ENCODE peak calls at places on chromosomes 1 and 21, in eight cellular contexts. P is ovary, J is K562, T is IMR-90, D is lower lobe of right lung, S is ascending aorta, G is AG04450, H is heart right ventricle. Q is an unnamed sample.

GRCh38 chr1:149936076-149936991 is at the start of gene MTMR11:
- DNase-seq in P (peak), J (no peak), T (peak), D (no peak), S (no peak), G (no peak), H (no peak), Q (no peak)

GRCh38 chr1:156608981-156609380 is 7.7 kb upstream of the GPATCH4 start:
- DNase-seq in P (no peak), J (peak), T (no peak), D (no peak), S (no peak), G (no peak), H (no peak), Q (no peak)

GRCh38 chr1:113012149-113012548 is 56.2 kb upstream of the SLC16A1 start:
- DNase-seq in P (no peak), J (no peak), T (no peak), D (no peak), S (no peak), G (no peak), H (no peak), Q (no peak)

GRCh38 chr21:38597436-38597835 is 99.2 kb upstream of the ERG start:
- DNase-seq in P (no peak), J (no peak), T (no peak), D (no peak), S (no peak), G (no peak), H (no peak), Q (no peak)

GRCh38 chr1:196180847-196181593 is 427.2 kb downstream of the KCNT2 start:
- DNase-seq in P (no peak), J (peak), T (peak), D (no peak), S (no peak), G (peak), H (no peak), Q (peak)

GRCh38 chr1:24828183-24828886 is 83.1 kb downstream of the CLIC4 start:
- DNase-seq in P (no peak), J (no peak), T (no peak), D (no peak), S (no peak), G (no peak), H (no peak), Q (no peak)

GRCh38 chr1:201119206-201119814 is 7.1 kb upstream of the CACNA1S start:
- DNase-seq in P (no peak), J (peak), T (peak), D (no peak), S (no peak), G (no peak), H (no peak), Q (no peak)

GRCh38 chr1:43763497-43763973 is 56.2 kb downstream of the ST3GAL3 start:
- DNase-seq in P (peak), J (peak), T (peak), D (no peak), S (no peak), G (peak), H (peak), Q (peak)

GRCh38 chr1:161887724-161888287 is 121.7 kb downstream of the ATF6 start:
- DNase-seq in P (no peak), J (no peak), T (no peak), D (no peak), S (no peak), G (no peak), H (no peak), Q (no peak)

GRCh38 chr21:26070822-26071425 is 99.6 kb downstream of the APP start:
- DNase-seq in P (peak), J (no peak), T (peak), D (peak), S (no peak), G (no peak), H (peak), Q (peak)

GRCh38 chr1:81679972-81680371 is 120.8 kb upstream of the ADGRL2 start:
- DNase-seq in P (peak), J (no peak), T (peak), D (no peak), S (no peak), G (no peak), H (no peak), Q (no peak)

GRCh38 chr21:43981871-43982210 is 30.3 kb upstream of the TRAPPC10 start:
- DNase-seq in P (no peak), J (no peak), T (no peak), D (no peak), S (no peak), G (no peak), H (no peak), Q (no peak)

GRCh38 chr1:182608850-182609610 is 4.8 kb upstream of the RGS16 start:
- DNase-seq in P (no peak), J (no peak), T (peak), D (no peak), S (no peak), G (no peak), H (peak), Q (no peak)

GRCh38 chr1:8133657-8134430 is 107.7 kb upstream of the ERRFI1 start:
- DNase-seq in P (peak), J (no peak), T (peak), D (no peak), S (no peak), G (peak), H (peak), Q (peak)

GRCh38 chr1:180133193-180133592 is 21.5 kb upstream of the QSOX1 start:
- DNase-seq in P (no peak), J (no peak), T (no peak), D (no peak), S (no peak), G (no peak), H (no peak), Q (no peak)

GRCh38 chr1:180112979-180113650 is 41.6 kb upstream of the QSOX1 start:
- DNase-seq in P (peak), J (no peak), T (peak), D (no peak), S (no peak), G (no peak), H (peak), Q (no peak)

GRCh38 chr21:21387891-21388290 is 389.7 kb downstream of the NCAM2 start:
- DNase-seq in P (no peak), J (no peak), T (no peak), D (no peak), S (no peak), G (no peak), H (no peak), Q (no peak)

GRCh38 chr1:248366609-248367008 is 5.1 kb downstream of the OR2T4 start:
- DNase-seq in P (no peak), J (no peak), T (no peak), D (no peak), S (no peak), G (no peak), H (no peak), Q (no peak)

GRCh38 chr1:24888971-24889670 is 41.0 kb downstream of the RUNX3 start:
- DNase-seq in P (no peak), J (no peak), T (peak), D (no peak), S (no peak), G (no peak), H (no peak), Q (peak)

GRCh38 chr1:109392788-109393580 is 4.7 kb downstream of the SORT1 start:
- DNase-seq in P (peak), J (peak), T (peak), D (peak), S (no peak), G (peak), H (peak), Q (no peak)

GRCh38 chr1:27395441-27396195 is 3.2 kb downstream of the GPR3 start:
- DNase-seq in P (peak), J (peak), T (peak), D (peak), S (no peak), G (no peak), H (peak), Q (no peak)

GRCh38 chr1:231931146-231931545 is 304.6 kb downstream of the DISC1 start:
- DNase-seq in P (no peak), J (no peak), T (no peak), D (no peak), S (no peak), G (no peak), H (no peak), Q (no peak)

GRCh38 chr1:25707280-25708016 is 90.9 kb downstream of the MAN1C1 start:
- DNase-seq in P (no peak), J (no peak), T (peak), D (no peak), S (no peak), G (no peak), H (no peak), Q (peak)

GRCh38 chr1:36309397-36309796 is 3.2 kb downstream of the SH3D21 start:
- DNase-seq in P (peak), J (no peak), T (no peak), D (no peak), S (no peak), G (no peak), H (no peak), Q (no peak)

GRCh38 chr1:1847061-1847460 is 43.8 kb downstream of the GNB1 start:
- DNase-seq in P (no peak), J (peak), T (no peak), D (no peak), S (no peak), G (no peak), H (no peak), Q (no peak)

GRCh38 chr1:218429301-218429700 is 84.2 kb downstream of the TGFB2 start:
- DNase-seq in P (no peak), J (no peak), T (peak), D (no peak), S (no peak), G (no peak), H (no peak), Q (no peak)

GRCh38 chr1:12433323-12434053 is 184.5 kb downstream of the DHRS3 start:
- DNase-seq in P (peak), J (peak), T (peak), D (no peak), S (no peak), G (no peak), H (peak), Q (no peak)

GRCh38 chr1:232704694-232705680 is 75.1 kb upstream of the SIPA1L2 start:
- DNase-seq in P (peak), J (no peak), T (peak), D (no peak), S (no peak), G (peak), H (peak), Q (peak)

DNA sequence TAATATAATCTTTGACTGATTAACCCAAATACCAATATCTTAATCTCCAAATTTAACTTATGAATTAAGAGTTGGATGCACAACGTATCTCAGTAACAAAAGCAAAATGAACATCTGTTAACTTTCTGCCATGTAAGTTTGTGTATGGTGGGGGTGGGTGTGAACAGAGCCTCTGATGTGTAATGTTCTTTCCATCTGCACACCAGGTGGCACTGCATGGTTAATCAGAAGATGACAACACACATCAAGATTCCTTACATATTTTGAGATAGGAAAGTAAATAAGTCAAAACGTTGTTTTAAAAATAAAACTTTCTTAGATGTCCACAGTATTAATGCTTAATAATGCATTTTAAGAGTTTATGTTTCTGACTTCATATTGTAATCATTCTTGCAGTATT is 251.9 kb downstream of the DPYD start:
- DNase-seq in P (no peak), J (no peak), T (peak), D (no peak), S (no peak), G (no peak), H (no peak), Q (peak)
- TF ChIP-seq CTCF in P (no peak), J (no peak), T (peak), D (no peak), S (no peak), G (peak), H (peak), Q (peak)

GRCh38 chr1:242525360-242525722 is 844 bp upstream of the PLD5 start:
- DNase-seq in P (no peak), J (no peak), T (no peak), D (no peak), S (no peak), G (no peak), H (no peak), Q (no peak)
- H3K4me3 ChIP-seq in P (peak), J (no peak), T (no peak), D (peak), S (peak), G (no peak), H (peak), Q (no peak)

GRCh38 chr1:211009944-211010343 is 124.0 kb downstream of the KCNH1 start:
- DNase-seq in P (no peak), J (no peak), T (no peak), D (no peak), S (no peak), G (no peak), H (no peak), Q (no peak)
- TF ChIP-seq CTCF in P (no peak), J (no peak), T (no peak), D (no peak), S (no peak), G (no peak), H (no peak), Q (no peak)

DNA sequence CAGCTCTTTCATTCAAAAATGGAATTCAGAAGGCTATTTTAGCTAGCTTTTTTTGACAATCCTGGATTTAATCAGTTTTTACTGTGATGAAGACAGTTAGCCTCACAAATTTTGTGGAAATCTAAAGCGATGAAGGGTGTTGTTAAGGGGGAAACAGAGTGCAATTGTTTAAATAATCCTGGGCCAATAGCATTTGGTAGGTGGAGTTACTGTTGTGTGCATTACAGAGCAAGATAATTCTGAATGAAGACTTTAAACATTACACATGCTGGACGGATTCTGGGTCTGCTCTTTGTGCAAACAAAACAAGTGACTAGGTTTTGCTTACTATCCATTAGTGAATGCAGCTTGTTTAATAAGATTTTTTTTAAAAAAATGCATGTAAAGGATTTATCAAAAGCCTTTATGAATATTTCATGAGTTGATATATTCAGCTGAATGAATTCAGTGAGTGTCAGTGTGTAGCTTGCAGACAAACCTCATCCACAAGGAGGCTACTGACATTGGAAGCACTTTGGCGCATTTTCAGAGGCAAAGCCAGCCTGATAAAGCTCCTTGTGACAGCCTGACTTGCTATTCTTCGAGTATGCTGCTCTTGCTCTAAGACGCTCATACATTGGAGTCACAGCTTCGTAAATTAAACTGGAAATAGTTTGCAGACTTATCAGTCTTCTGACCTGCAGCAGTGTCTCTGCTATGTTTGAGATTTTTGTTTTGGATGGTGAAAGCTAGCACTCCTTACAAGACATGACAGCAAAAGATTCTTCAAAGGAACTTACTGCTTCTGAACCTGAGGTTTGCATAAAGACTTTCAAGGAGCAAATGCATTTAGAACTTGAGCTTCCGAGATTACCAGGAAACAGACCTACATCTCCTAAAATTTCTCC is 199.7 kb downstream of the PDE4B start:
- DNase-seq in P (no peak), J (no peak), T (no peak), D (no peak), S (no peak), G (no peak), H (no peak), Q (no peak)
- H3K4me3 ChIP-seq in P (no peak), J (no peak), T (no peak), D (no peak), S (no peak), G (no peak), H (no peak), Q (no peak)

GRCh38 chr1:147665521-147665920 is 4.8 kb downstream of the ACP6 start:
- DNase-seq in P (no peak), J (no peak), T (no peak), D (no peak), S (no peak), G (no peak), H (no peak), Q (no peak)
- TF ChIP-seq CTCF in P (no peak), J (no peak), T (peak), D (no peak), S (no peak), G (peak), H (no peak), Q (peak)

GRCh38 chr1:19665044-19665455 is 375 bp downstream of the HTR6 start:
- DNase-seq in P (no peak), J (no peak), T (no peak), D (no peak), S (no peak), G (no peak), H (no peak), Q (no peak)
- H3K4me3 ChIP-seq in P (peak), J (no peak), T (no peak), D (peak), S (peak), G (no peak), H (peak), Q (no peak)

GRCh38 chr1:11294951-11295350 is 22.0 kb downstream of the UBIAD1 start:
- DNase-seq in P (no peak), J (no peak), T (no peak), D (no peak), S (no peak), G (no peak), H (no peak), Q (no peak)
- TF ChIP-seq CTCF in P (no peak), J (no peak), T (no peak), D (no peak), S (no peak), G (no peak), H (no peak), Q (no peak)

GRCh38 chr21:42784276-42784675 is 95.1 kb downstream of the WDR4 start:
- DNase-seq in P (peak), J (no peak), T (no peak), D (no peak), S (no peak), G (no peak), H (peak), Q (no peak)
- H3K4me3 ChIP-seq in P (no peak), J (no peak), T (no peak), D (peak), S (no peak), G (no peak), H (peak), Q (no peak)

Q was measured in AG09309.